ENCODE peak calls at places on chromosomes 13 and 19, in seven cellular contexts. M is AG09309, J is lung, F is cardiac muscle cell, Q is astrocyte of the spinal cord, V is keratinocyte, H is lower lobe of right lung. X is an unnamed sample.

GRCh38 chr13:43511260-43511970 is 275.4 kb downstream of the ENOX1 start:
- DNase-seq in M (no peak), J (no peak), F (no peak), Q (no peak), V (no peak), H (no peak), X (no peak)

GRCh38 chr13:40340368-40341085 is 325.9 kb downstream of the FOXO1 start:
- DNase-seq in M (no peak), J (no peak), F (peak; percentile 51), Q (no peak), V (no peak), H (no peak), X (peak; percentile 46)

GRCh38 chr19:42601811-42602443 is 7.2 kb upstream of the CEACAM8 start:
- DNase-seq in M (no peak), J (no peak), F (peak; percentile 47), Q (no peak), V (no peak), H (no peak), X (peak; percentile 50)

GRCh38 chr19:22144394-22144793 is 52.4 kb downstream of the ZNF676 start:
- DNase-seq in M (no peak), J (no peak), F (peak; percentile 26), Q (peak; percentile 16), V (no peak), H (no peak), X (peak; percentile 48)

GRCh38 chr19:35501684-35502083 is 11.4 kb upstream of the KRTDAP start:
- DNase-seq in M (no peak), J (no peak), F (peak; percentile 53), Q (no peak), V (no peak), H (no peak), X (no peak)

GRCh38 chr19:17966497-17967257 is at the start of gene KCNN1:
- DNase-seq in M (no peak), J (no peak), F (no peak), Q (no peak), V (no peak), H (no peak), X (no peak)

GRCh38 chr13:102401305-102401704 is 543 bp downstream of the FGF14 start:
- DNase-seq in M (no peak), J (no peak), F (no peak), Q (peak; percentile 20), V (no peak), H (no peak), X (peak; percentile 24)

GRCh38 chr19:38913958-38914357 is 2.0 kb upstream of the CCER2 start:
- DNase-seq in M (no peak), J (no peak), F (no peak), Q (no peak), V (no peak), H (peak; percentile 17), X (no peak)

GRCh38 chr19:16001481-16002312 is 52.9 kb downstream of the OR10H4 start:
- DNase-seq in M (no peak), J (no peak), F (peak; percentile 82), Q (peak; percentile 45), V (no peak), H (no peak), X (peak; percentile 91)

GRCh38 chr13:75345191-75345590 is 136.8 kb downstream of the TBC1D4 start:
- DNase-seq in M (no peak), J (no peak), F (peak; percentile 18), Q (peak; percentile 50), V (no peak), H (no peak), X (peak; percentile 47)

GRCh38 chr19:38394488-38394887 is 6.0 kb downstream of the SPRED3 start:
- DNase-seq in M (no peak), J (no peak), F (peak; percentile 59), Q (no peak), V (no peak), H (no peak), X (peak; percentile 57)

GRCh38 chr19:43432866-43433673 is 18.4 kb downstream of the TEX101 start:
- DNase-seq in M (no peak), J (peak; percentile 49), F (peak; percentile 63), Q (peak; percentile 47), V (no peak), H (peak; percentile 60), X (peak; percentile 70)

GRCh38 chr19:55931936-55932386 is at the start of gene NLRP13:
- DNase-seq in M (no peak), J (no peak), F (no peak), Q (no peak), V (no peak), H (no peak), X (no peak)

GRCh38 chr19:16034958-16035560 is 41.2 kb upstream of the TPM4 start:
- DNase-seq in M (no peak), J (no peak), F (no peak), Q (no peak), V (no peak), H (peak; percentile 29), X (no peak)

GRCh38 chr13:43377955-43378354 is 354.6 kb downstream of the DNAJC15 start:
- DNase-seq in M (no peak), J (no peak), F (peak; percentile 40), Q (peak; percentile 51), V (no peak), H (no peak), X (peak; percentile 6)

GRCh38 chr13:65855276-65855675 is 1374.9 kb downstream of the PCDH9 start:
- DNase-seq in M (no peak), J (no peak), F (peak; percentile 34), Q (no peak), V (no peak), H (no peak), X (peak; percentile 67)
- H3K4me3 ChIP-seq in M (no peak overlapping the region), J (no peak overlapping the region), F (no peak overlapping the region), Q (no peak overlapping the region), V (no peak overlapping the region), H (no peak overlapping the region), X (no peak overlapping the region)

GRCh38 chr19:58366576-58367430 is 4.3 kb upstream of the ZNF497 start:
- DNase-seq in M (no peak), J (no peak), F (no peak), Q (no peak), V (no peak), H (peak; percentile 31), X (no peak)

GRCh38 chr19:58368561-58369360 is 6.2 kb upstream of the ZNF497 start:
- DNase-seq in M (no peak), J (no peak), F (no peak), Q (no peak), V (no peak), H (no peak), X (no peak)

GRCh38 chr19:58367698-58368454 is 5.3 kb upstream of the ZNF497 start:
- DNase-seq in M (no peak), J (no peak), F (no peak), Q (no peak), V (no peak), H (no peak), X (no peak)

GRCh38 chr19:58374200-58374599 is 6.6 kb downstream of the ZNF837 start:
- DNase-seq in M (no peak), J (no peak), F (no peak), Q (no peak), V (no peak), H (no peak), X (peak; percentile 35)

DNA sequence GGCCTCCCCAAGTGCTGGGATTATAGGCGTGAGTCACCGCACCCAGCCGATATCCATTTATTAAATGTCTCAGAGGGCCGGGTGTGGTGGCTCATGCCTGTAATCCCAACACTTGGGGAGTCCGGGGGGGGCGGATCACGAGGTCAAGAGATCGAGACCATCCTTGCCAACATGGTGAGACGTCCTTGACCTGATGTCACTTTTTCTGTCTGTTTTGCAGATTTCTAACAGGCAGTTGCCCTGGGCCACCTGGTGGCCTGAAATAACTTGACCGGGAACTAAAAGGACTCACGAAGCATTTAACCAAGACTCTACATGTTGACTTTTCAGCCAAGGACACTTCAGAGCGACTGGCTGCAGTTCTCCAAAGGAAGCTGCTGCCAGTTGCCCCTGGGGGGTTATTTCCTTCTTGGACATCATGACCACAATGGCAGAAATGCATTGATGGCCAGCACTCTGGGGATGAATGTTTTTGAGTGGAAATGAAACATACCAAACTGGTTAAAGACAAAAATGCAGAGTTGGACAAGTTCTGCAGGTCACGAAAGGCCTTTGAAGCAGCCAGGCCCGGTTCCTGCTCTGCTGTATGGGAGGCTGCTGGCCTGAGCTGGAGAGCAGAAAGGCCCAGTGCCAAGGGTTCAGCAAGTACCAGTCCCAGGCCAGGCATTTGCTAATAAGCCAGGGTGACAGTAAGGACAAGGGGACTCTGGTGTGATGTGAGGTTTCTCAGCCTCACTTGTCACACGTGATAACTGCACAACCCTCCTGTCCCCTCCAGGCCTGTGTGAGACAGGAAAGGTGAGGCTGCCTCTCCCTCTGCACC is 8.3 kb downstream of the ZNF837 start:
- DNase-seq in M (no peak), J (peak; percentile 45), F (no peak), Q (no peak), V (no peak), H (no peak), X (no peak)
- TF ChIP-seq CTCF in M (no peak), J (no peak), F (peak; percentile 6), Q (no peak), V (no peak), H (peak; percentile 9), X (peak; percentile 37)

DNA sequence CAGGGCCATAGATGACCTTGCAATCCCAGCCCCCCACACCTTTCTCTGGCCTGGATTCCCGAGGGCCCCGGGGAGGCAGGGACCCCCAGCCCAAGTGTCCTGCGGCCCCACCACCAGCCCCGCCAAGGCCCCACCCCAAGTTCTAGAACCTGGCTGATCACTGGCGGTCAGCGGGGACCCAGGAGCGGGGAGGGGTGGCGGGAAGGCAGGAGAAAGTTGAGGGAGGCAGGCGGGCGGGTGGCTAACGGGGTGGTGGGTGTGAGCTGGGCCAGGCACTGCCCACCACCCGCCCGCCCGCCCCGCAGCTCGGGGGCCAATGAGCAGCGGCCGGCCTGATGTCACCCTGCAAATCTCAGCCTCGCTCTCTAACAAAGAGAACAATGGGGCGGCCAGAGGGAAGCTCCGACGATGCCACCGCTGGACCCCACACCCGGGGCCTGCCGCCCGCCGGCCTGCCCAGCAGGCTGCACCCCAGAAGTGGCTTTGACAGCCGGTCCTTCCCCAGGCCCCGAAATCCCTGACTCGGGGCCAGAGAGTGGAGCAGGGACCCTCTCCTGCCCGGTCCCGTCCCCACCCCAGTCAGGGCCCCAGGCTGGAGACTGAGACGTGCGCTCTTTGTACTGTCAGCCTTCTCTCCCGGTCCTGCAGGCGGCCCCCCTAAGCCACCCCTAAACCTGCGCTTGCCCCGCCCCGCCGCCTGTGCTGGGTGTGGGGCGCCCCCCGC is 1.6 kb downstream of the MEX3D start:
- DNase-seq in M (peak; percentile 44), J (peak; percentile 71), F (peak; percentile 86), Q (peak; percentile 88), V (no peak), H (peak; percentile 76), X (peak; percentile 83)
- H3K4me3 ChIP-seq in M (peak overlapping the region; percentile 71), J (peak overlapping the region; percentile 75), F (peak overlapping the region; percentile 95), Q (peak overlapping the region; percentile 62), V (peak overlapping the region; percentile 64), H (peak overlapping the region; percentile 73), X (peak overlapping the region; percentile 75)

DNA sequence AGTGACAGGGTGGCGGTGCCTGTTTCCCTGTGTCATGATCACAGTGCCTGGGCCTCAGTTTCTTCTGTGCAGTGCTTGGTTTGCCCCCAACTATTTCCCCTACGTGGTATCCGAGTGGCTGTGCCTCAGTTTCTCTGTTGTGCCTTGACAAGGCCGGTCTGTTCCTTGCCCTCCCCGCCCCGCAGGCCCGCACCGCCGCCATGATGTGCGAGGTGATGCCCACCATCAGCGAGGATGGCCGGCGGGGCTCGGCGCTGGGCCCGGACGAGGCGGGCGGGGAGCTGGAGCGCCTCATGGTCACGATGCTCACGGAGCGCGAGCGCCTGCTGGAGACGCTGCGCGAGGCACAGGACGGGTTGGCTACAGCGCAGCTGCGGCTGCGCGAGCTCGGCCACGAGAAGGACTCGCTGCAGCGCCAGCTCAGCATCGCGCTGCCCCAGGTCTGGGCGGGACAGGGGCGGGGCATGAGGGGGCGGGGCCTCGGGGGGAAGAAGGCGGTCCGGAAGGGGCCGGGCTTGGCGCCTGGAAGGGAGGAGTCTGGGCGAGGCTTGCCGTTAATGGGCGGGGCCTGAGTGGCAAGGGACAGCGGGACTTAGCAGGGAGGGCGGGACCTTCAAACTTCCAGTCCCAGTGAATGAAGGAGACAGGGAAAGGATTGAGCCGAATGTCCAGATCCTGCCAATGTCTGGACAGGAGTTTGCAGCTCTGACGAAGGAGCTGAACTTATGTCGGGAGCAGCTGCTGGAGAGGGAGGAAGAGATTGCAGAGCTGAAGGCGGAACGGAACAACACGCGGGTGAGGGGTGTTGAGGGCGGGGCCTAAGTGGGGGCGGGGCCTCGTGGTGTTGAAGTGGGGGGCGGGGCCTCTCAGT is 8.6 kb downstream of the PPFIA3 start:
- DNase-seq in M (peak; percentile 77), J (peak; percentile 97), F (peak; percentile 98), Q (peak; percentile 98), V (peak; percentile 90), H (peak; percentile 96), X (peak; percentile 98)
- TF ChIP-seq CTCF in M (no peak), J (no peak), F (peak; percentile 17), Q (no peak), V (peak; percentile 37), H (peak; percentile 8), X (no peak)

X was measured in choroid plexus epithelial cell.